ENCODE peak calls at places on chromosomes 2 and 18, in five cellular contexts. K is renal cortical epithelial cell; V is NCI-H2171; M is AG09319; Y is stimulated activated CD8-positive, alpha-beta memory T cell treated with anti-CD3 and anti-CD28 coated beads, Interleukin-15, amount 100 ng/mL, for 4 hours. C is an unnamed sample.

GRCh38 chr2:149733936-149734685 is 146.5 kb upstream of the MMADHC start:
- DNase-seq in K (peak), V (no peak), M (no peak), Y (no peak), C (no peak)

GRCh38 chr18:3458952-3459853 is 9.2 kb downstream of the TGIF1 start:
- DNase-seq in K (peak), V (no peak), M (no peak), Y (no peak), C (no peak)

GRCh38 chr18:60350975-60351374 is 21.6 kb downstream of the MC4R start:
- DNase-seq in K (no peak), V (no peak), M (no peak), Y (no peak), C (no peak)

GRCh38 chr2:124815386-124815785 is 790.3 kb downstream of the CNTNAP5 start:
- DNase-seq in K (no peak), V (no peak), M (no peak), Y (no peak), C (no peak)

GRCh38 chr2:96860065-96861029 is 2.5 kb upstream of the ANKRD39 start:
- DNase-seq in K (no peak), V (no peak), M (no peak), Y (no peak), C (no peak)

GRCh38 chr2:83331810-83332209 is 1127.3 kb downstream of the SUCLG1 start:
- DNase-seq in K (no peak), V (no peak), M (no peak), Y (no peak), C (no peak)

GRCh38 chr2:165469417-165469816 is at the start of gene CSRNP3:
- DNase-seq in K (peak), V (peak), M (peak), Y (no peak), C (no peak)

GRCh38 chr2:19949071-19949470 is 40.8 kb downstream of the WDR35 start:
- DNase-seq in K (no peak), V (no peak), M (no peak), Y (no peak), C (no peak)

GRCh38 chr2:237618449-237618848 is 8.9 kb upstream of the LRRFIP1 start:
- DNase-seq in K (no peak), V (no peak), M (peak), Y (no peak), C (no peak)

GRCh38 chr18:35253655-35254287 is 12.9 kb downstream of the ZNF397 start:
- DNase-seq in K (no peak), V (no peak), M (no peak), Y (no peak), C (no peak)

GRCh38 chr2:112705576-112705975 is 15.2 kb upstream of the NT5DC4 start:
- DNase-seq in K (peak), V (no peak), M (no peak), Y (no peak), C (peak)

GRCh38 chr2:151946856-151947523 is 118.8 kb upstream of the ARL5A start:
- DNase-seq in K (peak), V (peak), M (no peak), Y (no peak), C (no peak)

GRCh38 chr2:176415946-176416499 is 146.8 kb downstream of the MTX2 start:
- DNase-seq in K (no peak), V (no peak), M (no peak), Y (no peak), C (no peak)

GRCh38 chr18:41391616-41392610 is 563.1 kb upstream of the PIK3C3 start:
- DNase-seq in K (peak), V (peak), M (no peak), Y (no peak), C (peak)

GRCh38 chr18:50061876-50062517 is 132.9 kb downstream of the MYO5B start:
- DNase-seq in K (peak), V (no peak), M (no peak), Y (no peak), C (no peak)

GRCh38 chr2:7557376-7557775 is 640.2 kb downstream of the RNF144A start:
- DNase-seq in K (no peak), V (no peak), M (no peak), Y (no peak), C (no peak)

GRCh38 chr2:191030521-191031154 is 16.7 kb upstream of the STAT1 start:
- DNase-seq in K (peak), V (peak), M (no peak), Y (no peak), C (no peak)

GRCh38 chr2:108905906-108906305 is 83.1 kb downstream of the EDAR start:
- DNase-seq in K (no peak), V (no peak), M (no peak), Y (no peak), C (no peak)

GRCh38 chr2:5057895-5058294 is 634.3 kb upstream of the SOX11 start:
- DNase-seq in K (no peak), V (peak), M (no peak), Y (no peak), C (no peak)

GRCh38 chr18:42086288-42086687 is 131.3 kb downstream of the PIK3C3 start:
- DNase-seq in K (no peak), V (no peak), M (no peak), Y (no peak), C (no peak)

GRCh38 chr2:101205521-101205998 is 47.1 kb upstream of the CNOT11 start:
- DNase-seq in K (peak), V (peak), M (peak), Y (no peak), C (no peak)

GRCh38 chr18:24271381-24272331 is 126.0 kb downstream of the OSBPL1A start:
- DNase-seq in K (peak), V (peak), M (peak), Y (no peak), C (no peak)

GRCh38 chr2:192571636-192572035 is 376.9 kb upstream of the TMEFF2 start:
- DNase-seq in K (no peak), V (peak), M (no peak), Y (no peak), C (no peak)

GRCh38 chr2:181685150-181685688 is 4.9 kb upstream of the NEUROD1 start:
- DNase-seq in K (peak), V (no peak), M (no peak), Y (no peak), C (no peak)

GRCh38 chr2:38526195-38526594 is 76.5 kb downstream of the HNRNPLL start:
- DNase-seq in K (no peak), V (no peak), M (peak), Y (no peak), C (no peak)

GRCh38 chr2:204191574-204191973 is 255.0 kb downstream of the ICOS start:
- DNase-seq in K (no peak), V (no peak), M (no peak), Y (no peak), C (no peak)

GRCh38 chr2:71455011-71455740 is 1.8 kb downstream of the DYSF start:
- DNase-seq in K (no peak), V (no peak), M (no peak), Y (no peak), C (peak)